ENCODE peak calls at places on chromosomes 7 and 10, in eight cellular contexts. One of them, this sample, is unnamed.

GRCh38 chr10:110698782-110699201 is 54.7 kb downstream of the RBM20 start:
- DNase-seq in foreskin fibroblast: no peak
- DNase-seq in HCT116: no peak
- DNase-seq in cardiac muscle cell: peak
- DNase-seq in adrenal gland: no peak
- DNase-seq in upper lobe of left lung: no peak
- DNase-seq in sigmoid colon: peak
- DNase-seq in cardiac fibroblast: no peak
- DNase-seq in this sample: no peak

GRCh38 chr10:86652361-86653202 is 1.8 kb upstream of the OPN4 start:
- DNase-seq in foreskin fibroblast: no peak
- DNase-seq in HCT116: no peak
- DNase-seq in cardiac muscle cell: peak
- DNase-seq in adrenal gland: peak
- DNase-seq in upper lobe of left lung: no peak
- DNase-seq in sigmoid colon: peak
- DNase-seq in cardiac fibroblast: no peak
- DNase-seq in this sample: no peak

GRCh38 chr7:29878081-29878688 is 71.9 kb downstream of the WIPF3 start:
- DNase-seq in foreskin fibroblast: no peak
- DNase-seq in HCT116: no peak
- DNase-seq in cardiac muscle cell: peak
- DNase-seq in adrenal gland: peak
- DNase-seq in upper lobe of left lung: no peak
- DNase-seq in sigmoid colon: no peak
- DNase-seq in cardiac fibroblast: peak
- DNase-seq in this sample: peak

GRCh38 chr10:19922236-19922963 is 106.2 kb downstream of the PLXDC2 start:
- DNase-seq in foreskin fibroblast: peak
- DNase-seq in HCT116: no peak
- DNase-seq in cardiac muscle cell: peak
- DNase-seq in adrenal gland: peak
- DNase-seq in upper lobe of left lung: no peak
- DNase-seq in sigmoid colon: no peak
- DNase-seq in cardiac fibroblast: peak
- DNase-seq in this sample: peak

GRCh38 chr10:117346574-117346973 is 28.7 kb downstream of the PDZD8 start:
- DNase-seq in foreskin fibroblast: no peak
- DNase-seq in HCT116: no peak
- DNase-seq in cardiac muscle cell: no peak
- DNase-seq in adrenal gland: no peak
- DNase-seq in upper lobe of left lung: no peak
- DNase-seq in sigmoid colon: no peak
- DNase-seq in cardiac fibroblast: no peak
- DNase-seq in this sample: no peak

GRCh38 chr10:17432738-17433137 is 21.7 kb downstream of the ST8SIA6 start:
- DNase-seq in foreskin fibroblast: no peak
- DNase-seq in HCT116: no peak
- DNase-seq in cardiac muscle cell: no peak
- DNase-seq in adrenal gland: no peak
- DNase-seq in upper lobe of left lung: no peak
- DNase-seq in sigmoid colon: no peak
- DNase-seq in cardiac fibroblast: peak
- DNase-seq in this sample: no peak

GRCh38 chr7:104960741-104961479 is 53.1 kb upstream of the KMT2E start:
- DNase-seq in foreskin fibroblast: peak
- DNase-seq in HCT116: no peak
- DNase-seq in cardiac muscle cell: peak
- DNase-seq in adrenal gland: no peak
- DNase-seq in upper lobe of left lung: no peak
- DNase-seq in sigmoid colon: no peak
- DNase-seq in cardiac fibroblast: peak
- DNase-seq in this sample: no peak

GRCh38 chr7:29811597-29811996 is 5.3 kb downstream of the WIPF3 start:
- DNase-seq in foreskin fibroblast: no peak
- DNase-seq in HCT116: no peak
- DNase-seq in cardiac muscle cell: no peak
- DNase-seq in adrenal gland: no peak
- DNase-seq in upper lobe of left lung: no peak
- DNase-seq in sigmoid colon: no peak
- DNase-seq in cardiac fibroblast: no peak
- DNase-seq in this sample: no peak

GRCh38 chr7:716212-716611 is 10.3 kb upstream of the DNAAF5 start:
- DNase-seq in foreskin fibroblast: no peak
- DNase-seq in HCT116: no peak
- DNase-seq in cardiac muscle cell: no peak
- DNase-seq in adrenal gland: no peak
- DNase-seq in upper lobe of left lung: no peak
- DNase-seq in sigmoid colon: no peak
- DNase-seq in cardiac fibroblast: no peak
- DNase-seq in this sample: no peak

GRCh38 chr7:51376420-51377092 is 59.9 kb upstream of the COBL start:
- DNase-seq in foreskin fibroblast: no peak
- DNase-seq in HCT116: peak
- DNase-seq in cardiac muscle cell: peak
- DNase-seq in adrenal gland: no peak
- DNase-seq in upper lobe of left lung: no peak
- DNase-seq in sigmoid colon: no peak
- DNase-seq in cardiac fibroblast: peak
- DNase-seq in this sample: no peak

GRCh38 chr7:127904706-127905056 is 126.6 kb downstream of the LRRC4 start:
- DNase-seq in foreskin fibroblast: no peak
- DNase-seq in HCT116: no peak
- DNase-seq in cardiac muscle cell: no peak
- DNase-seq in adrenal gland: no peak
- DNase-seq in upper lobe of left lung: no peak
- DNase-seq in sigmoid colon: no peak
- DNase-seq in cardiac fibroblast: peak
- DNase-seq in this sample: no peak

GRCh38 chr7:114269714-114270113 is 144.9 kb upstream of the FOXP2 start:
- DNase-seq in foreskin fibroblast: no peak
- DNase-seq in HCT116: no peak
- DNase-seq in cardiac muscle cell: no peak
- DNase-seq in adrenal gland: no peak
- DNase-seq in upper lobe of left lung: no peak
- DNase-seq in sigmoid colon: no peak
- DNase-seq in cardiac fibroblast: no peak
- DNase-seq in this sample: no peak

GRCh38 chr10:13681095-13681494 is 94.3 kb downstream of the PRPF18 start:
- DNase-seq in foreskin fibroblast: no peak
- DNase-seq in HCT116: no peak
- DNase-seq in cardiac muscle cell: no peak
- DNase-seq in adrenal gland: no peak
- DNase-seq in upper lobe of left lung: no peak
- DNase-seq in sigmoid colon: no peak
- DNase-seq in cardiac fibroblast: no peak
- DNase-seq in this sample: no peak

GRCh38 chr10:27019827-27020226 is 80.5 kb downstream of the ANKRD26 start:
- DNase-seq in foreskin fibroblast: no peak
- DNase-seq in HCT116: no peak
- DNase-seq in cardiac muscle cell: peak
- DNase-seq in adrenal gland: no peak
- DNase-seq in upper lobe of left lung: no peak
- DNase-seq in sigmoid colon: no peak
- DNase-seq in cardiac fibroblast: peak
- DNase-seq in this sample: no peak

GRCh38 chr7:37385787-37386186 is 62.9 kb downstream of the ELMO1 start:
- DNase-seq in foreskin fibroblast: no peak
- DNase-seq in HCT116: no peak
- DNase-seq in cardiac muscle cell: no peak
- DNase-seq in adrenal gland: no peak
- DNase-seq in upper lobe of left lung: no peak
- DNase-seq in sigmoid colon: no peak
- DNase-seq in cardiac fibroblast: no peak
- DNase-seq in this sample: no peak

DNA sequence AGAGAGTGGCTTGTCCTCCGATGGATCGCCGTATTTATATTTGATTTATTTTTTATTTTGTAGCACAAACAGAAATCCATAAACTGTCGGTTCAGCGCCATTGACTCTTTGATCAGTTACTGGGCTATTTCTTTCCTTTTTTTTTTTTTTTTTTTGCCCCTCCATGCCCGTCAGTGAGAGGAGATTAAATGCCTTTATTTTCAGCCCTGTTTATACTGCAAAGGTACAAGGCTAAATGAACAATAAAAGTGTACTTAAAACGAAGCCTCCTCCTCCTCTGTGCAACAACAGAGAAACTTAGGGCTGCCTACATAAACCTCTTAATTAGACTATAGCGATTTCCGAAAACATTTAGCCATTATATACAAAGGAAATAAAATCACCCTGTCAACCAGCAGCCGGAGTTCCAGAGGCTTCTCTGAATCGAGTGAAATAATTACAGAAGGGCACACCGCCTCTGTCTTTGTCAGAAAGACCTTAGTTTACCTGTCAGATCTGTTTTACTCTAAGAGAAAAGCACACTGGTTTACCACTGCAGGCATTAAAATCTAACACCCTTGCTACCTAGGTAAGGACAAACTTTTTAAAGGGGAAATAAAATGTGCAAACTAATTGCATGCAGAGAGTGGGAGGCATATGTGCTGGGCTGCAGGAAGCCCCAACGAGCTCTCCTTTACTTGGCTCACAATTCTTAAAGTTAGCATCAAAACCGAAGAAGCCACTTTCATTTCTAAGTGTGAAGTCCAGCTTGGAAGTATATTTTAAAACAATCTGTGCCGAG is 3.4 kb downstream of the EBF3 start:
- DNase-seq in foreskin fibroblast: no peak
- DNase-seq in HCT116: no peak
- DNase-seq in cardiac muscle cell: peak
- DNase-seq in adrenal gland: no peak
- DNase-seq in upper lobe of left lung: no peak
- DNase-seq in sigmoid colon: no peak
- DNase-seq in cardiac fibroblast: no peak
- DNase-seq in this sample: no peak
- H3K4me3 ChIP-seq in foreskin fibroblast: no peak
- H3K4me3 ChIP-seq in HCT116: no peak
- H3K4me3 ChIP-seq in cardiac muscle cell: no peak
- H3K4me3 ChIP-seq in adrenal gland: no peak
- H3K4me3 ChIP-seq in upper lobe of left lung: no peak
- H3K4me3 ChIP-seq in sigmoid colon: peak
- H3K4me3 ChIP-seq in cardiac fibroblast: peak
- H3K4me3 ChIP-seq in this sample: no peak

DNA sequence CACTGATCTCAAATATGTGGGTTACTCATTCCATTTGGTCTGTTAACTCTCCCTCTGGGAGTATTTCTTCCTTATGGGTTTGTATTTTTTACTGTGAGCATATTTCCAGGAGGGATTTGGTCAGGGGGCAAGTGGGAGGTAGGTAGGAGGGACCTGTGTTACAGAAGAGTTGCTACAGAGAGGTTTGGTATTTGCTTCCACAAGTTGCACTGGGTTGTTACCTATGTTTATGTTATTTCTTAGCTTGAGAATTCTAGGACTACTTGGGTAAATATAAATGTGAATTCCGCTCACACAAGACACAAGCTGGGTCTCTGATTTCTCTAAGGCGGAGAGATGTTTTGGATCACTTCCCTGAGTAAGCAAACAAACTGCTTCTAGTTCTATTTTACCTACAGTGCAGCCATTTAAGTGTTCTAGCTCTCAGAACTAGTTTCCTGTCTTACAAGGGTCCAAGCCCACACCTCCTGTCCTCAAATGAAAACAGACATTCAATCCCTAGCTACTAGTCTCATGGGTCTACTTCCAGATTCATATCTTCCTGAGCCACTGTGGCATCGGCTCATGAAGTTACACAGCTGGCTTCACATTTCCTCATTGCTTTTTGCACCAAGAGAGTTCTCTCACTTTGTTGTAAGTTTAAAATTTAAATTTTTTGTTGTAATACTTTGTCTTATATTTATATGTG is 75.4 kb upstream of the PPP1R3C start:
- DNase-seq in foreskin fibroblast: no peak
- DNase-seq in HCT116: no peak
- DNase-seq in cardiac muscle cell: no peak
- DNase-seq in adrenal gland: no peak
- DNase-seq in upper lobe of left lung: no peak
- DNase-seq in sigmoid colon: no peak
- DNase-seq in cardiac fibroblast: peak
- DNase-seq in this sample: no peak
- TF ChIP-seq CTCF in foreskin fibroblast: no peak
- TF ChIP-seq CTCF in HCT116: no peak
- TF ChIP-seq CTCF in cardiac muscle cell: no peak
- TF ChIP-seq CTCF in adrenal gland: no peak
- TF ChIP-seq CTCF in upper lobe of left lung: no peak
- TF ChIP-seq CTCF in sigmoid colon: no peak
- TF ChIP-seq CTCF in cardiac fibroblast: no peak
- TF ChIP-seq CTCF in this sample: no peak

DNA sequence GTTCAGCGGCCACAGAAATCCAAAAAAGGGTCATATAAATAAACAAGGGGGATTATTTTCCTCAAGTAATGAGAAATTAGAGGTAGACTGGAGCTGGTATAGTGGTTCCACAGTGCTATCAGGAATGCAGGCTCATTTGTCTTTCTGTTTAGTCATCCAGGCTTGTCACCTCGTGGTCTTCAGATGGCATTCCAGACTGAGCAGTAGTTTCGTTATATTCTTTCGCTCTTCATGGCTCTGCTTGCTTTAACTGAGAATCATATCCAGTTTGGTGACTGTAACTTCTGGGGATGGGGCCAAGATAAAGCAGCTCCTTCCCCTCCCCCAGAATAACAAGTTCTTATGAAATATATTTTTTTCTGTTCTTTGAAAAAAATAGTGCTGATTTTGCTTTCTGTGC is 9.5 kb downstream of the ANKIB1 start:
- DNase-seq in foreskin fibroblast: peak
- DNase-seq in HCT116: no peak
- DNase-seq in cardiac muscle cell: peak
- DNase-seq in adrenal gland: peak
- DNase-seq in upper lobe of left lung: no peak
- DNase-seq in sigmoid colon: no peak
- DNase-seq in cardiac fibroblast: peak
- DNase-seq in this sample: peak
- H3K4me3 ChIP-seq in foreskin fibroblast: no peak
- H3K4me3 ChIP-seq in HCT116: no peak
- H3K4me3 ChIP-seq in cardiac muscle cell: no peak
- H3K4me3 ChIP-seq in adrenal gland: no peak
- H3K4me3 ChIP-seq in upper lobe of left lung: no peak
- H3K4me3 ChIP-seq in sigmoid colon: no peak
- H3K4me3 ChIP-seq in cardiac fibroblast: no peak
- H3K4me3 ChIP-seq in this sample: no peak

DNA sequence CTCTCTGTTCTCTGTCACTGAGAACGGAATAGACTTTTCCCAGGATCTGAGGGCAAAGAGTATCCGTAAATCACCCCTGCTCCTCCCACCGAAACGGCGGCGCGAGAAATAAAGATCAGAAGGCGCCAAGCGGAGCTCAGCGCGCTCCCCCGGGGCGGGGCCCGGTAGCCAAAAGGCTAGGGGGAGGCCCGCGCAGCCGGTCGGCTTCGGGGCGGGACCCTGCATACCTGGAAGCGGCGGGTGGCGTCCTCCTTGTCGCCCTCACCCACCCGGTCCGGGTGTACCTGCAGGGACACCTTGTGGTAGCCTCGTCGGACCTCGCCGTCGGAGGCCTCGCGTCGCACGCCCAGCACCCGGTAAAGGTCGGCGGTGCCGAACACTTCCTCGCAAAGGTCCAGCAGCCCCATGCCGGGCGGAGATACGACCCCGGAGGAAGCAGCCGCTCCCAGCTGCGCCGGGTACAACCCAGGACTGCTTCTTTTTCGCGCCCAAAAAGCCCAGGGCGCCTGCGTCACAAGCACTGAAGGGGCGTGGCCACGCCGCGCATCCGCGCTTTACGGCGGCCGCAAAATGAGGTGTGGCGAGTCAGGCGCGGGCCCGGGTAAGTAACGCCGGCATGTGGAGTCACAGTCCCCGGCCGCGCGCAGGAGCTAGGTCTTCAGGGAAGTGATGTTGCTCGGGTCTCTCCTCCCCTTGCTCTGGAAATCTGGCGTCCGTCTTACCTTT is at the start of gene DNAJC9:
- DNase-seq in foreskin fibroblast: peak
- DNase-seq in HCT116: peak
- DNase-seq in cardiac muscle cell: peak
- DNase-seq in adrenal gland: peak
- DNase-seq in upper lobe of left lung: peak
- DNase-seq in sigmoid colon: peak
- DNase-seq in cardiac fibroblast: peak
- DNase-seq in this sample: peak
- TF ChIP-seq CTCF in foreskin fibroblast: no peak
- TF ChIP-seq CTCF in HCT116: no peak
- TF ChIP-seq CTCF in cardiac muscle cell: no peak
- TF ChIP-seq CTCF in adrenal gland: no peak
- TF ChIP-seq CTCF in upper lobe of left lung: peak
- TF ChIP-seq CTCF in sigmoid colon: no peak
- TF ChIP-seq CTCF in cardiac fibroblast: no peak
- TF ChIP-seq CTCF in this sample: no peak

This sample was measured in AG09309.